ENCODE peak calls at places on chromosomes 6 and 20, in seven cellular contexts. One of them, this sample, is unnamed.

GRCh38 chr20:7742479-7742878 is 197.8 kb downstream of the HAO1 start:
- DNase-seq in heart right ventricle: no peak
- DNase-seq in psoas muscle: no peak
- DNase-seq in NCI-H2029: no peak
- DNase-seq in Daoy: no peak
- DNase-seq in colonic mucosa: no peak
- DNase-seq in activated naive CD8-positive, alpha-beta T cell treated with anti-CD3 and anti-CD28 coated beads for 36 hours: no peak
- DNase-seq in this sample: no peak

GRCh38 chr20:20837574-20838021 is 125.2 kb upstream of the RALGAPA2 start:
- DNase-seq in Daoy: peak
- DNase-seq in activated naive CD8-positive, alpha-beta T cell treated with anti-CD3 and anti-CD28 coated beads for 36 hours: peak
- DNase-seq in psoas muscle: peak
- DNase-seq in heart right ventricle: peak
- DNase-seq in NCI-H2029: peak
- DNase-seq in colonic mucosa: peak
- DNase-seq in this sample: peak

GRCh38 chr6:30684386-30685156 is 1.9 kb downstream of the PPP1R18 start:
- DNase-seq in colonic mucosa: peak
- DNase-seq in psoas muscle: peak
- DNase-seq in heart right ventricle: peak
- DNase-seq in activated naive CD8-positive, alpha-beta T cell treated with anti-CD3 and anti-CD28 coated beads for 36 hours: peak
- DNase-seq in Daoy: peak
- DNase-seq in NCI-H2029: no peak
- DNase-seq in this sample: peak

GRCh38 chr6:33279971-33280511 is 3.1 kb downstream of the B3GALT4 start:
- DNase-seq in heart right ventricle: no peak
- DNase-seq in psoas muscle: no peak
- DNase-seq in NCI-H2029: peak
- DNase-seq in activated naive CD8-positive, alpha-beta T cell treated with anti-CD3 and anti-CD28 coated beads for 36 hours: no peak
- DNase-seq in colonic mucosa: no peak
- DNase-seq in Daoy: peak
- DNase-seq in this sample: no peak

GRCh38 chr6:117585647-117586046 is 16.7 kb downstream of the GOPC start:
- DNase-seq in Daoy: no peak
- DNase-seq in psoas muscle: no peak
- DNase-seq in heart right ventricle: no peak
- DNase-seq in colonic mucosa: no peak
- DNase-seq in activated naive CD8-positive, alpha-beta T cell treated with anti-CD3 and anti-CD28 coated beads for 36 hours: no peak
- DNase-seq in NCI-H2029: no peak
- DNase-seq in this sample: no peak

GRCh38 chr6:66328181-66328580 is 621.2 kb upstream of the EYS start:
- DNase-seq in Daoy: no peak
- DNase-seq in heart right ventricle: no peak
- DNase-seq in NCI-H2029: no peak
- DNase-seq in psoas muscle: no peak
- DNase-seq in colonic mucosa: no peak
- DNase-seq in activated naive CD8-positive, alpha-beta T cell treated with anti-CD3 and anti-CD28 coated beads for 36 hours: no peak
- DNase-seq in this sample: no peak

GRCh38 chr6:105646391-105646867 is 243.5 kb upstream of the PREP start:
- DNase-seq in heart right ventricle: no peak
- DNase-seq in colonic mucosa: no peak
- DNase-seq in activated naive CD8-positive, alpha-beta T cell treated with anti-CD3 and anti-CD28 coated beads for 36 hours: peak
- DNase-seq in Daoy: peak
- DNase-seq in psoas muscle: no peak
- DNase-seq in NCI-H2029: no peak
- DNase-seq in this sample: no peak

GRCh38 chr20:46276531-46276930 is 31.8 kb downstream of the CDH22 start:
- DNase-seq in NCI-H2029: no peak
- DNase-seq in colonic mucosa: no peak
- DNase-seq in heart right ventricle: no peak
- DNase-seq in activated naive CD8-positive, alpha-beta T cell treated with anti-CD3 and anti-CD28 coated beads for 36 hours: no peak
- DNase-seq in psoas muscle: no peak
- DNase-seq in Daoy: peak
- DNase-seq in this sample: no peak

GRCh38 chr20:37657924-37658800 is 35.7 kb upstream of the CTNNBL1 start:
- DNase-seq in colonic mucosa: no peak
- DNase-seq in psoas muscle: no peak
- DNase-seq in NCI-H2029: no peak
- DNase-seq in heart right ventricle: no peak
- DNase-seq in activated naive CD8-positive, alpha-beta T cell treated with anti-CD3 and anti-CD28 coated beads for 36 hours: no peak
- DNase-seq in Daoy: no peak
- DNase-seq in this sample: no peak

GRCh38 chr6:79544299-79544927 is 7.2 kb upstream of the LCA5 start:
- DNase-seq in colonic mucosa: no peak
- DNase-seq in activated naive CD8-positive, alpha-beta T cell treated with anti-CD3 and anti-CD28 coated beads for 36 hours: no peak
- DNase-seq in NCI-H2029: no peak
- DNase-seq in Daoy: no peak
- DNase-seq in heart right ventricle: no peak
- DNase-seq in psoas muscle: no peak
- DNase-seq in this sample: no peak

GRCh38 chr6:88477411-88477810 is 311.3 kb upstream of the CNR1 start:
- DNase-seq in psoas muscle: no peak
- DNase-seq in colonic mucosa: no peak
- DNase-seq in Daoy: no peak
- DNase-seq in NCI-H2029: no peak
- DNase-seq in activated naive CD8-positive, alpha-beta T cell treated with anti-CD3 and anti-CD28 coated beads for 36 hours: no peak
- DNase-seq in heart right ventricle: no peak
- DNase-seq in this sample: no peak

GRCh38 chr6:167547751-167548150 is 222.9 kb downstream of the TTLL2 start:
- DNase-seq in heart right ventricle: no peak
- DNase-seq in activated naive CD8-positive, alpha-beta T cell treated with anti-CD3 and anti-CD28 coated beads for 36 hours: no peak
- DNase-seq in colonic mucosa: no peak
- DNase-seq in psoas muscle: no peak
- DNase-seq in NCI-H2029: no peak
- DNase-seq in Daoy: no peak
- DNase-seq in this sample: no peak

GRCh38 chr6:84410377-84410776 is 182.9 kb upstream of the CEP162 start:
- DNase-seq in colonic mucosa: no peak
- DNase-seq in NCI-H2029: no peak
- DNase-seq in psoas muscle: no peak
- DNase-seq in heart right ventricle: no peak
- DNase-seq in Daoy: no peak
- DNase-seq in activated naive CD8-positive, alpha-beta T cell treated with anti-CD3 and anti-CD28 coated beads for 36 hours: no peak
- DNase-seq in this sample: no peak

GRCh38 chr20:61437280-61438206 is 185.5 kb downstream of the CDH4 start:
- DNase-seq in colonic mucosa: no peak
- DNase-seq in NCI-H2029: no peak
- DNase-seq in activated naive CD8-positive, alpha-beta T cell treated with anti-CD3 and anti-CD28 coated beads for 36 hours: no peak
- DNase-seq in psoas muscle: no peak
- DNase-seq in heart right ventricle: no peak
- DNase-seq in Daoy: peak
- DNase-seq in this sample: no peak

GRCh38 chr20:62427172-62428007 is at the start of gene RBBP8NL:
- DNase-seq in psoas muscle: no peak
- DNase-seq in activated naive CD8-positive, alpha-beta T cell treated with anti-CD3 and anti-CD28 coated beads for 36 hours: no peak
- DNase-seq in Daoy: no peak
- DNase-seq in colonic mucosa: peak
- DNase-seq in NCI-H2029: peak
- DNase-seq in heart right ventricle: no peak
- DNase-seq in this sample: no peak